ENCODE peak calls at places on chromosomes 16 and 17, in six cellular contexts. H, O, M, U, N and Y are unnamed samples.

GRCh38 chr17:38815576-38816193 is 9.4 kb downstream of the CWC25 start:
- DNase-seq in M (peak), N (no peak), U (peak), O (no peak), H (no peak), Y (no peak)

GRCh38 chr17:70478883-70479282 is 309.6 kb downstream of the KCNJ2 start:
- DNase-seq in U (no peak), N (no peak), H (no peak), M (no peak), O (no peak), Y (no peak)

GRCh38 chr16:2919511-2920255 is 8.0 kb downstream of the FLYWCH1 start:
- DNase-seq in U (peak), N (peak), H (no peak), O (peak), M (peak), Y (no peak)

GRCh38 chr16:4116328-4117249 is at the start of gene ADCY9:
- DNase-seq in U (peak), N (peak), O (peak), M (peak), H (no peak), Y (peak)

GRCh38 chr17:5592382-5592781 is 8.1 kb upstream of the NLRP1 start:
- DNase-seq in M (peak), H (no peak), U (peak), O (no peak), N (no peak), Y (peak)

GRCh38 chr16:4624827-4625616 is 396 bp downstream of the MGRN1 start:
- DNase-seq in U (peak), N (peak), H (no peak), M (peak), O (peak), Y (no peak)

GRCh38 chr17:76734080-76734840 is 2.9 kb downstream of the SRSF2 start:
- DNase-seq in U (no peak), M (peak), O (no peak), N (no peak), H (no peak), Y (no peak)

GRCh38 chr16:58028541-58029070 is 3.1 kb downstream of the MMP15 start:
- DNase-seq in O (no peak), H (no peak), M (no peak), U (no peak), N (no peak), Y (no peak)

GRCh38 chr16:86595983-86596605 is 17.7 kb downstream of the FOXL1 start:
- DNase-seq in U (no peak), H (no peak), M (no peak), O (no peak), N (no peak), Y (no peak)

DNA sequence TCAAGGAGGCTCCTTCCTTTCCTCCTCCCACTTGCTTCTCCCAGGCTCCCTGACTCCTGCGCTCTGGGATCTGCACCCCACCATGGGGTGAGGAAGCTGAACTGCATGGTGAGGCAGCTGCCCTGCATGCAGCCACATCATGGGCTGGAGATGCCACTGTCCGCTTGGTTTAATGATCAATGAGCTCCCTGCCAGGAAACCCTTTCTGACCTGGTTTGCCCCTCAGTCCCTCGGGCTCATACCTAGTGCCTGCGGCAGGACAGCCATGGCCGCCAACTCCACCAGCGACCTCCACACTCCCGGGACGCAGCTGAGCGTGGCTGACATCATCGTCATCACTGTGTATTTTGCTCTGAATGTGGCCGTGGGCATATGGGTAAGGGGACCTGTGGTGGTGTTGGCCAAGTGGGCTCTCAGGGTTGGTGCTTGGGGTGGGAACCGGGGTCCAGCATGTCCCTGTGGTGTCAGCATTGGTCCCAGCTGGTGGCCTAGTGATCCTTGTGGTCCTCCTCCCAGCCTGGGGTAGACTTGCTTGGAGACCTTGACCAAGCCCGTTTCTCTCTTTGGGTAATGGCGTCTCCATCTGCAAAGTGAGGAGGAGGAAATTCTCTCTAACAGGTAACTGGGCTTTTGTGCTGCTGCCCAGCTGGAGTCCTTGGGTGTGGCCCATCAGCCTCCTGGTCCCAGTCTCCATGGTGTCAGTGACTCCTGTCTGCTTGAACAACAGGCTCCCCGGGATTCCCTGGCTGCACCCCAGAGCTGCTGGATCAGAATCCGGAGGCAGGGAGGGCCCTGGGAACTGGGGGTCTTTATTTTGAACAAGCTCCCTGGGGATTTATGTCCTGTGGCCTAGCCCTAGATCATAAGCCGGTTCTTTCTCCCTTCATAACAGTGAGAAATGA is at the start of gene SLC5A10:
- DNase-seq in O (no peak), U (no peak), N (no peak), H (no peak), M (no peak), Y (no peak)
- TF ChIP-seq CTCF in O (no peak), U (no peak), N (no peak), H (peak), M (peak), Y (no peak)

GRCh38 chr17:66737524-66737923 is 97.4 kb upstream of the CACNG5 start:
- DNase-seq in H (peak), M (no peak), N (no peak), U (no peak), O (peak), Y (no peak)
- TF ChIP-seq CTCF in H (peak), M (no peak), N (no peak), U (no peak), O (no peak), Y (no peak)

GRCh38 chr16:88724855-88725555 is 18.7 kb downstream of the CTU2 start:
- DNase-seq in N (no peak), O (no peak), U (no peak), H (no peak), M (no peak), Y (no peak)

GRCh38 chr16:88722784-88723506 is 16.6 kb downstream of the CTU2 start:
- DNase-seq in N (no peak), H (no peak), U (no peak), O (no peak), M (no peak), Y (no peak)

GRCh38 chr16:88721815-88722755 is 15.8 kb downstream of the CTU2 start:
- DNase-seq in N (no peak), M (no peak), O (no peak), H (no peak), U (no peak), Y (no peak)

GRCh38 chr16:88723911-88724310 is 17.6 kb downstream of the CTU2 start:
- DNase-seq in M (no peak), U (no peak), N (no peak), O (no peak), H (no peak), Y (no peak)

DNA sequence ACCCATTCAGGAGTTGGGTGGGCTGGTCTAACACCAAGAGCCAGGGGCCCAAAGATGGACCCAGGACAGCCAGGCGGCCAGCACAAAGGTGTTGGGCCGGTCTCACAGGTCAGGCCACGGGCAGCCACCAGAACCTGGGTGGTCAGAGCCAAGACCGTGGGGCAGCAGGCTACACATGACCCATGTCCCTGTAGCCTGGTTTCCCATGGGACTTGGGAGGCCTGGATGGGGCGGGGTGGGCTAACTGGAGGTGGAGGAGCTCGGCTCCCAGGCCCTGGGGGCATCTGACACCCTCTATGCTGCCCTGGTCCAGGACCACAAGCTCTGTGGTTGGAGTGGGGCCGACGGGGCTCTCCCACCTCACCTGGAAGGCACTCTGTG is 17.2 kb downstream of the CTU2 start:
- DNase-seq in U (no peak), M (no peak), O (no peak), H (no peak), N (no peak), Y (no peak)
- TF ChIP-seq CTCF in U (no peak), M (no peak), O (no peak), H (no peak), N (no peak), Y (no peak)

GRCh38 chr16:87844374-87844733 is 25.0 kb downstream of the SLC7A5 start:
- DNase-seq in U (no peak), N (no peak), M (peak), O (no peak), H (no peak), Y (no peak)
- TF ChIP-seq CTCF in U (no peak), N (no peak), M (peak), O (no peak), H (no peak), Y (no peak)

DNA sequence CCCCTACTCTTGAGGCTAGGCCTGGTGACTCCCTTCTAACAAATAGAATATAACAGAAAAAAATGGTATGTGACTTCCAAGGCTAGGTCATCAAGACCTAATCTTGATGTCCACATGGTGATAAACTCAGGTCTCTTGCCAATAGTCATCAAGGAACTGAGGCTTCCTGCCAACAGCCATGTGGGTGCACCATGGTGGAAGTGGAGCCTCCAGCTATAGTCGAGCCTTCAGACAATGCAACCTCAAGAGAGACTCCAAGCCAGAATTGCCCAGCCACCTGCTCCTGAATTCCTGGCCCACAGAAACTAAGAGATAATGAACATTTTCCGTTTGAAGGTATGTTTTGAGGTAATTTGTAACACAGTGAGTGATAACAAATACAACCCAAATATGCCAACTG is 55.9 kb upstream of the SREBF1 start:
- DNase-seq in H (no peak), O (no peak), M (no peak), N (no peak), U (no peak), Y (no peak)
- TF ChIP-seq CTCF in H (no peak), O (no peak), M (no peak), N (no peak), U (no peak), Y (no peak)

GRCh38 chr16:30793508-30794069 is 6.6 kb upstream of the ZNF629 start:
- DNase-seq in M (no peak), O (no peak), H (no peak), N (no peak), U (no peak), Y (no peak)

GRCh38 chr16:30794634-30795033 is 7.6 kb upstream of the ZNF629 start:
- DNase-seq in O (no peak), N (no peak), M (no peak), H (no peak), U (no peak), Y (no peak)

GRCh38 chr16:30802971-30803370 is 16.0 kb upstream of the ZNF629 start:
- DNase-seq in N (no peak), U (no peak), M (no peak), H (no peak), O (no peak), Y (no peak)

GRCh38 chr16:30797670-30798309 is 10.8 kb upstream of the ZNF629 start:
- DNase-seq in N (no peak), M (no peak), O (no peak), H (no peak), U (no peak), Y (no peak)
- TF ChIP-seq CTCF in N (no peak), M (peak), O (no peak), H (no peak), U (no peak), Y (no peak)